ENCODE peak calls at places on chromosomes 5 and 9, in four cellular contexts. H is IMR-90, I is GM12878, D is K562. Z is an unnamed sample.

GRCh38 chr9:132125944-132126720 is 35.7 kb upstream of the NTNG2 start:
- DNase-seq in H (no peak), I (no peak), D (no peak), Z (no peak)

GRCh38 chr9:84782228-84782866 is 112.8 kb downstream of the NTRK2 start:
- DNase-seq in H (peak), I (no peak), D (no peak), Z (peak)

GRCh38 chr9:121398374-121398773 is 28.3 kb upstream of the STOM start:
- DNase-seq in H (peak), I (no peak), D (no peak), Z (peak)

GRCh38 chr5:2263763-2264162 is 381.0 kb upstream of the IRX4 start:
- DNase-seq in H (no peak), I (no peak), D (no peak), Z (no peak)

GRCh38 chr5:6578676-6579343 is 54.0 kb downstream of the NSUN2 start:
- DNase-seq in H (no peak), I (no peak), D (no peak), Z (no peak)

GRCh38 chr5:179967489-179967888 is 59.8 kb upstream of the TBC1D9B start:
- DNase-seq in H (peak), I (no peak), D (no peak), Z (no peak)

GRCh38 chr5:146758898-146759297 is 119.7 kb downstream of the PPP2R2B start:
- DNase-seq in H (no peak), I (no peak), D (no peak), Z (no peak)

GRCh38 chr9:97704327-97704677 is 7.2 kb upstream of the XPA start:
- DNase-seq in H (peak), I (no peak), D (no peak), Z (no peak)

GRCh38 chr9:131645078-131645776 is 94.6 kb downstream of the RAPGEF1 start:
- DNase-seq in H (no peak), I (no peak), D (no peak), Z (no peak)

GRCh38 chr5:88674262-88675158 is 208.5 kb downstream of the MEF2C start:
- DNase-seq in H (no peak), I (no peak), D (no peak), Z (no peak)

GRCh38 chr9:108609895-108610253 is 245.9 kb downstream of the ACTL7B start:
- DNase-seq in H (no peak), I (no peak), D (no peak), Z (no peak)

GRCh38 chr9:128372784-128373183 is 1.6 kb downstream of the URM1 start:
- DNase-seq in H (peak), I (no peak), D (no peak), Z (peak)

GRCh38 chr5:66122379-66123034 is 21.6 kb upstream of the SREK1 start:
- DNase-seq in H (peak), I (no peak), D (no peak), Z (peak)

GRCh38 chr5:90434116-90434714 is 24.7 kb upstream of the CETN3 start:
- DNase-seq in H (peak), I (no peak), D (peak), Z (peak)

GRCh38 chr9:8282555-8282954 is 483.0 kb upstream of the DMAC1 start:
- DNase-seq in H (no peak), I (no peak), D (no peak), Z (no peak)

GRCh38 chr9:130043654-130044623 is 950 bp upstream of the FNBP1 start:
- DNase-seq in H (peak), I (no peak), D (peak), Z (peak)

GRCh38 chr5:9156282-9156681 is 389.6 kb downstream of the SEMA5A start:
- DNase-seq in H (peak), I (no peak), D (no peak), Z (no peak)

GRCh38 chr9:96241391-96241809 is 60.6 kb downstream of the HSD17B3 start:
- DNase-seq in H (no peak), I (peak), D (no peak), Z (no peak)

GRCh38 chr5:142245776-142246175 is 79.0 kb downstream of the SPRY4 start:
- DNase-seq in H (no peak), I (no peak), D (no peak), Z (no peak)

GRCh38 chr5:172701336-172702061 is 60.4 kb downstream of the NEURL1B start:
- DNase-seq in H (no peak), I (no peak), D (no peak), Z (no peak)

GRCh38 chr5:172706796-172707195 is 64.2 kb downstream of the DUSP1 start:
- DNase-seq in H (no peak), I (no peak), D (no peak), Z (no peak)

GRCh38 chr5:172705576-172706084 is 64.6 kb downstream of the NEURL1B start:
- DNase-seq in H (peak), I (no peak), D (no peak), Z (no peak)

GRCh38 chr5:172700686-172701324 is 59.7 kb downstream of the NEURL1B start:
- DNase-seq in H (no peak), I (no peak), D (no peak), Z (no peak)

GRCh38 chr5:172703952-172704351 is 62.9 kb downstream of the NEURL1B start:
- DNase-seq in H (no peak), I (no peak), D (no peak), Z (no peak)
- TF ChIP-seq FOS in H (no peak), I (no peak), D (no peak), Z (no peak)

GRCh38 chr9:14993891-14994554 is 83.8 kb upstream of the FREM1 start:
- DNase-seq in H (no peak), I (no peak), D (no peak), Z (peak)

GRCh38 chr9:14992025-14992424 is 81.8 kb upstream of the FREM1 start:
- DNase-seq in H (no peak), I (no peak), D (peak), Z (no peak)

GRCh38 chr9:14992516-14992915 is 82.3 kb upstream of the FREM1 start:
- DNase-seq in H (no peak), I (no peak), D (no peak), Z (peak)

GRCh38 chr9:14994738-14995137 is 84.5 kb upstream of the FREM1 start:
- DNase-seq in H (no peak), I (no peak), D (no peak), Z (no peak)

GRCh38 chr9:14993061-14993800 is 83.0 kb upstream of the FREM1 start:
- DNase-seq in H (peak), I (no peak), D (peak), Z (peak)
- TF ChIP-seq POLR2A in H (no peak), I (no peak), D (peak), Z (peak)

GRCh38 chr5:21661129-21661528 is 1192.0 kb downstream of the CDH12 start:
- DNase-seq in H (peak), I (no peak), D (no peak), Z (no peak)

GRCh38 chr5:21665525-21665924 is 1187.6 kb downstream of the CDH12 start:
- DNase-seq in H (no peak), I (no peak), D (no peak), Z (no peak)

GRCh38 chr5:21663082-21663481 is 1190.1 kb downstream of the CDH12 start:
- DNase-seq in H (no peak), I (no peak), D (no peak), Z (no peak)
- TF ChIP-seq CTCF in H (no peak), I (no peak), D (peak), Z (no peak)

GRCh38 chr5:102999191-102999590 is 120.7 kb downstream of the GIN1 start:
- DNase-seq in H (no peak), I (no peak), D (no peak), Z (no peak)

GRCh38 chr5:103000089-103000488 is 119.8 kb downstream of the GIN1 start:
- DNase-seq in H (no peak), I (no peak), D (no peak), Z (no peak)

DNA sequence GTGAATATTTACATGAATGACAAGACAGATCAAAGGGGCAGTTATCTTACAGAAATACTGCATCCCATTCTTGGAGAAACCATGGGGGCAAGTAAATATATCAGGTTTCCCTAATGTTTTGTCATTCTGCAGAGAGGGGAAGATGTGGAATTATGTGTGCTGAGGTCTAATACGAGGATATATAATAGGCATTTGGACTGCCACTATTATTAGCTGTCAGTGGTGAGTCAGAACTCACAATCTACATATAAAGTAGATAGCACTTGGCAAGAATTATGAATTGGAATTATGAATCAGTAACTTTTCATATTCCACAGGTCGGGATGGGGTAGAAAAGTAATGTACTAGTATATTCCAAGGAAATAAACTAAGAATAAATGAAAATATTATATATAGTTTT is 121.7 kb downstream of the GIN1 start:
- DNase-seq in H (peak), I (no peak), D (no peak), Z (no peak)
- TF ChIP-seq FOS in H (no peak), I (no peak), D (no peak), Z (no peak)

GRCh38 chr5:127030259-127031146 is at the start of gene MARCHF3:
- DNase-seq in H (peak), I (peak), D (peak), Z (peak)
- TF ChIP-seq POLR2A in H (peak), I (peak), D (peak), Z (peak)

DNA sequence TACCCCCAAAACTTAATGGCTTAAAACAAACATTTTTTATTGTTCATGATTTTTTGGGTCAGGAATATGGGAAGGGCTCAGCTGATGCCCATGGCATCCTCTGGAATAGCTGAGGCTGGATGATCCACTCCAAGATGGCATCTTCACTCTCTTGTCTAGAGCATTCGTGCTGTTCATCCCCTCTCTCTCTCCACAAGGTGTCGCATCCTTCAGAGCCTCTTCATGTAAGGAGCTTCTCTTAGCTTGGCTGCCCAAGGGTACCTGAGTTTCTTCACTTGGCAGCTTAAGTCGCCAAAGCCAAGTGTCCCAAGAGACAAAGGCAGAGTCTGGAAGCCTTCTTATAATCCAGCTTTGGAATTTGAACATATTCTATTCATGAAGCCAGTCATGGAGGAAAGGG is 294.7 kb downstream of the CHSY3 start:
- DNase-seq in H (no peak), I (no peak), D (no peak), Z (peak)
- TF ChIP-seq CTCF in H (no peak), I (peak), D (no peak), Z (no peak)